ENCODE peak calls at places on chromosome 16, in six cellular contexts. R, O, J, U, H and M are unnamed samples.

GRCh38 chr16:9970796-9971195 is 211.4 kb downstream of the GRIN2A start:
- DNase-seq in U (no peak), J (no peak), O (no peak), H (no peak), R (no peak), M (no peak)

GRCh38 chr16:28324887-28325279 is 32.6 kb downstream of the SBK1 start:
- DNase-seq in R (no peak), J (no peak), O (no peak), H (no peak), U (no peak), M (peak; percentile 3)

GRCh38 chr16:53528797-53529196 is 25.8 kb upstream of the AKTIP start:
- DNase-seq in R (no peak), J (no peak), O (no peak), U (no peak), H (no peak), M (no peak)

GRCh38 chr16:592518-593306 is 2.8 kb downstream of the RAB40C start:
- DNase-seq in U (peak; percentile 87), R (no peak), J (peak; percentile 61), H (no peak), O (no peak), M (peak; percentile 67)

GRCh38 chr16:66947302-66948033 is 12.2 kb downstream of the CES2 start:
- DNase-seq in H (peak; percentile 78), R (peak; percentile 89), U (peak; percentile 90), O (no peak), J (peak; percentile 80), M (peak; percentile 81)

GRCh38 chr16:57824880-57825279 is 22.6 kb upstream of the KIFC3 start:
- DNase-seq in J (no peak), H (no peak), R (no peak), U (no peak), O (no peak), M (no peak)

GRCh38 chr16:87028481-87029320 is 288.5 kb downstream of the C16orf95 start:
- DNase-seq in O (no peak), U (no peak), R (no peak), J (no peak), H (no peak), M (no peak)

GRCh38 chr16:12474794-12475410 is 328.8 kb downstream of the CPPED1 start:
- DNase-seq in O (no peak), H (no peak), J (no peak), R (no peak), U (no peak), M (no peak)

GRCh38 chr16:56600398-56600999 is 7.9 kb upstream of the MT2A start:
- DNase-seq in J (peak; percentile 25), O (no peak), H (no peak), U (peak; percentile 62), R (peak; percentile 32), M (peak; percentile 55)